ENCODE peak calls at places on chromosome 1, in five cellular contexts. R is GM23338, U is spleen, V is stomach, Q is sigmoid colon. G is an unnamed sample.

GRCh38 chr1:80825067-80825466 is 975.7 kb upstream of the ADGRL2 start:
- DNase-seq in U (no peak), V (no peak), Q (no peak), R (no peak), G (no peak)

GRCh38 chr1:3402258-3403010 is 52.0 kb upstream of the ARHGEF16 start:
- DNase-seq in V (no peak), R (no peak), Q (no peak), U (no peak), G (no peak)

GRCh38 chr1:163163861-163164582 is 38.7 kb downstream of the RGS5 start:
- DNase-seq in Q (no peak), U (no peak), V (no peak), R (no peak), G (no peak)

GRCh38 chr1:226638001-226638601 is 89.5 kb downstream of the STUM start:
- DNase-seq in Q (peak; percentile 83), V (no peak), U (peak; percentile 71), R (no peak), G (no peak)

GRCh38 chr1:93495911-93496310 is 48.0 kb downstream of the FNBP1L start:
- DNase-seq in V (no peak), Q (no peak), U (no peak), R (no peak), G (no peak)

GRCh38 chr1:234660536-234661133 is 50.7 kb upstream of the IRF2BP2 start:
- DNase-seq in U (no peak), R (no peak), Q (no peak), V (no peak), G (no peak)

GRCh38 chr1:197486948-197487347 is 218.9 kb downstream of the CRB1 start:
- DNase-seq in U (no peak), V (no peak), R (no peak), Q (no peak), G (no peak)

GRCh38 chr1:36224537-36225297 is 474 bp downstream of the THRAP3 start:
- DNase-seq in Q (peak; percentile 92), U (peak; percentile 96), R (peak; percentile 95), V (peak; percentile 65), G (no peak)

GRCh38 chr1:216447898-216448568 is 24.8 kb upstream of the USH2A start:
- DNase-seq in Q (no peak), U (no peak), V (no peak), R (no peak), G (no peak)

GRCh38 chr1:1683104-1683905 is 9.3 kb downstream of the SLC35E2B start:
- DNase-seq in V (no peak), Q (no peak), U (peak; percentile 53), R (peak; percentile 76), G (no peak)

GRCh38 chr1:76861149-76861548 is 6.1 kb upstream of the ST6GALNAC5 start:
- DNase-seq in R (no peak), U (no peak), V (no peak), Q (no peak), G (no peak)

GRCh38 chr1:31818204-31818603 is 2.4 kb upstream of the SPOCD1 start:
- DNase-seq in V (no peak), Q (no peak), U (no peak), R (no peak), G (no peak)

DNA sequence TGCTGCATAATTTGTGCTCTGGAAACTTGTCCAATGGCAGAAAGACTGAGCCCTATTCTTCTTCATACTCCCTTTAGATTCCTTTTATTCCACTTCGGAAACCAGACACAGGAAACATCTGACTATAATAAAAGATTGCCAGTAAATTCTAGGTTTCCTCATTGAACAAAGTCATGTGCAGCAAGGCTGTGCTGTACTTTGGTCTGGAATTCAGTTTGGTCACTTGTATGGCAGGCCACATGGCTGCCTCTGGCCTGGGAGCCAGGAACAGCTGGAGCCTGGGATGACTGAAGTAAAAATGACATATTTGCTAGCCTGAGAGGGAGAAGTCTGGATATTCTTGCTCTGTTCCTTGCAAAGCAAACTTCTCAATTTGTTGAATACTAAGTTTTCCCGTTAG is 79.6 kb downstream of the ST3GAL3 start:
- DNase-seq in V (no peak), U (no peak), R (no peak), Q (peak; percentile 84), G (no peak)
- TF ChIP-seq POLR2AphosphoS5 in V (no peak), U (no peak), R (no peak), Q (peak; percentile 70), G (peak; percentile 47)

DNA sequence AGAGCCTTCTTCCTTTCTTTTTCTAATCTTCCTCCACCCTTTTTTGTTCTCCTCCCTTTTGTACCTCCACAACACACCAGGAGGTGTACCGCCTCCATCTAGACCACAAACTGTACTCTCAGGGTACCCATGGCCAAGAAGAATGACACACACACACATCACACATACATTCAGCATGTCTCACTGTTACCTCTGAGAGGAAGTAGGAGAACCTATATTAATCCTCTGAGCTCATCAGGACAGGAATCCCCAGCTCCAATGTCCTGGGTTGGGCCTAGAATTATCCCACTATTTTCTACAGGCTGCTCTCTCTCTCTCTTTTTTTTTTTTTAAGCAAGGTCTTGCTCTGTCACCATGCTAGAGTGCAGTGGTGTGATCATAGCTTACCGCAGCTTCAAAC is 36.7 kb downstream of the ATP2B4 start:
- DNase-seq in V (no peak), Q (no peak), R (no peak), U (no peak), G (no peak)
- H3K4me3 ChIP-seq in V (no peak overlapping the region), Q (no peak overlapping the region), R (no peak overlapping the region), U (no peak overlapping the region), G (no peak overlapping the region)

DNA sequence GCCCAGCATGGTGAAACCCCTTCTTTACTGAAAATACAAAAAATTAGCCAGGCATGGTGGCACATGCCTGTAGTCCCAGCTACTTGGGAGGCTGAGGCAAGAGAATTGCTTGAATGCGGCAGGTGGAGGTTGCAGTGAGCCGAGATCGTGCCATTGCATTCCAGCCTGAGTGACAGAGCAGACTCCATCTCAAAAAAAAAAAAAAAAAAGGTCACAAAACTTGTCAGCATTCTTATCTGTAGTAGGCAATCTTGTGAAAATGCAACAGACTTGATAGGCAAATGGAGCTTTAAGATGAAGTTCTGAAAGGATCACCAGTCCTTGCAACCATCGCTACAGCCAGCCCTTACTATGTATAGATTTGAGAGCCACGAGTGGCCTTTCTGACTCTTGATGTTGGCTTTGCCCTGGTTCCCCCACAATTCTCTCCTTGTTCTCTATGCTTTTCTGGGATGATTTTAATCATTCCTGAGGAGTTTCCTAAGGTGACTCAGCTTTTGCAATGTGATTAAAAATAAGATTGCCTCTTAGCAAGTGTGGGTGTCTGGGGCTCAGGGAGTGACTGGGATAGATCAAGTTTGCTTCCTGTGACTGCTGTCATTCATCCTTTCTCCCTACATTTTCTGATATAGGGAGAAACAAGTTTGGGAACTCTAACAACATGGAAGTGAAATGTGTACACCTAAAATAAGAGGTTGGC is 7.1 kb upstream of the MAP1LC3C start:
- DNase-seq in Q (no peak), V (no peak), U (no peak), R (no peak), G (no peak)
- H3K27ac ChIP-seq in Q (no peak overlapping the region), V (no peak overlapping the region), U (no peak overlapping the region), R (no peak overlapping the region), G (no peak overlapping the region)

GRCh38 chr1:235714205-235714897 is 64.8 kb upstream of the GNG4 start:
- DNase-seq in Q (no peak), R (no peak), V (no peak), U (no peak), G (no peak)
- TF ChIP-seq POLR2AphosphoS5 in Q (no peak), R (no peak), V (no peak), U (no peak), G (peak; percentile 49)